ENCODE peak calls at places on chromosomes 1 and 21, in nine cellular contexts. B is GM06990; T is left lung; H is Peyer's patch; Y is neural progenitor cell; O is fibroblast of lung; K is CD4-positive, CD25-positive, alpha-beta regulatory T cell; M is heart left ventricle; G is aorta. W is an unnamed sample.

GRCh38 chr1:59879556-59879955 is 47.0 kb downstream of the CYP2J2 start:
- DNase-seq in G (no peak), K (peak; percentile 60), Y (peak; percentile 85), O (peak; percentile 58), T (no peak), B (peak; percentile 9), H (peak; percentile 75), M (peak; percentile 78), W (no peak)

GRCh38 chr1:173329747-173330146 is 122.6 kb upstream of the TNFSF4 start:
- DNase-seq in M (no peak), Y (no peak), T (no peak), O (peak; percentile 97), B (no peak), H (no peak), G (no peak), K (no peak), W (no peak)

GRCh38 chr1:47926461-47926999 is 70.7 kb downstream of the TRABD2B start:
- DNase-seq in O (no peak), G (no peak), B (no peak), K (no peak), Y (no peak), M (no peak), H (no peak), T (no peak), W (no peak)

GRCh38 chr1:201311356-201312011 is 28.2 kb downstream of the PKP1 start:
- DNase-seq in Y (no peak), H (no peak), T (peak; percentile 13), M (no peak), G (no peak), B (no peak), K (no peak), O (no peak), W (no peak)

GRCh38 chr1:43172532-43172972 is 422 bp downstream of the CFAP57 start:
- DNase-seq in T (peak; percentile 91), K (peak; percentile 87), B (peak; percentile 87), Y (peak; percentile 94), M (peak; percentile 85), G (peak; percentile 95), O (peak; percentile 83), H (peak; percentile 91), W (peak; percentile 79)

GRCh38 chr1:116076831-116077230 is 34.4 kb upstream of the MAB21L3 start:
- DNase-seq in H (no peak), G (no peak), M (no peak), Y (no peak), O (no peak), K (no peak), B (no peak), T (no peak), W (no peak)

GRCh38 chr1:194028002-194028401 is 841.6 kb upstream of the B3GALT2 start:
- DNase-seq in B (no peak), M (no peak), K (no peak), H (no peak), G (no peak), T (no peak), Y (no peak), O (no peak), W (no peak)

GRCh38 chr1:145961425-145962156 is 2.8 kb downstream of the ANKRD34A start:
- DNase-seq in K (peak; percentile 55), B (peak; percentile 36), H (peak; percentile 58), M (peak; percentile 62), T (peak; percentile 89), Y (peak; percentile 38), O (no peak), G (peak; percentile 84), W (no peak)

GRCh38 chr1:92960395-92961130 is 699 bp downstream of the DIPK1A start:
- DNase-seq in G (peak; percentile 78), M (peak; percentile 62), Y (peak; percentile 68), B (no peak), O (peak; percentile 78), K (peak; percentile 91), T (no peak), H (peak; percentile 60), W (peak; percentile 55)

GRCh38 chr21:45861156-45861870 is 120.3 kb upstream of the COL6A1 start:
- DNase-seq in M (no peak), Y (no peak), H (no peak), B (no peak), K (no peak), O (no peak), T (no peak), G (peak; percentile 61), W (no peak)

GRCh38 chr21:43201491-43201890 is 32.7 kb downstream of the CRYAA start:
- DNase-seq in Y (no peak), B (no peak), H (no peak), O (no peak), T (no peak), M (no peak), G (no peak), K (no peak), W (no peak)

GRCh38 chr1:169928438-169929209 is 34.9 kb upstream of the SCYL3 start:
- DNase-seq in M (no peak), T (no peak), O (peak; percentile 62), B (no peak), K (peak; percentile 65), Y (peak; percentile 54), G (no peak), H (no peak), W (no peak)

GRCh38 chr1:41638086-41639024 is 153.9 kb upstream of the EDN2 start:
- DNase-seq in O (no peak), H (no peak), T (no peak), Y (no peak), B (no peak), M (no peak), G (no peak), K (peak; percentile 70), W (no peak)

GRCh38 chr1:84260852-84261518 is 40.5 kb upstream of the SAMD13 start:
- DNase-seq in B (no peak), H (no peak), O (no peak), M (no peak), T (no peak), Y (no peak), G (no peak), K (no peak), W (no peak)

GRCh38 chr1:182791464-182792179 is 2.0 kb downstream of the NPL start:
- DNase-seq in H (no peak), B (no peak), T (no peak), G (no peak), Y (no peak), K (no peak), O (no peak), M (no peak), W (no peak)

GRCh38 chr1:182787002-182787324 is 2.6 kb upstream of the NPL start:
- DNase-seq in M (no peak), O (no peak), T (no peak), K (no peak), H (no peak), Y (no peak), B (no peak), G (no peak), W (no peak)

GRCh38 chr1:182784556-182785171 is 4.9 kb upstream of the NPL start:
- DNase-seq in K (peak; percentile 59), M (no peak), Y (peak; percentile 72), H (no peak), B (no peak), G (no peak), O (peak; percentile 37), T (no peak), W (no peak)

GRCh38 chr1:182786223-182787001 is 3.2 kb upstream of the NPL start:
- DNase-seq in K (peak; percentile 51), B (no peak), O (peak; percentile 60), H (peak; percentile 64), G (peak; percentile 87), M (peak; percentile 53), T (peak; percentile 75), Y (peak; percentile 82), W (peak; percentile 10)

GRCh38 chr1:182789138-182790076 is at the start of gene NPL:
- DNase-seq in B (peak; percentile 94), K (peak; percentile 93), M (peak; percentile 87), G (peak; percentile 95), O (peak; percentile 73), Y (peak; percentile 86), T (peak; percentile 98), H (peak; percentile 87), W (peak; percentile 79)
- H3K27me3 ChIP-seq in B (no peaks in the 10 kb centered on the region), K (no peaks in the 10 kb centered on the region), M (no peaks in the 10 kb centered on the region), G (no peaks in the 10 kb centered on the region), O (peaks cover 4% of the 10 kb centered on the region), Y (peaks cover 44% of the 10 kb centered on the region), T (no peaks in the 10 kb centered on the region), H (no peaks in the 10 kb centered on the region), W (no peaks in the 10 kb centered on the region)

GRCh38 chr1:214187933-214188332 is 93.0 kb upstream of the SMYD2 start:
- DNase-seq in O (no peak), T (no peak), K (no peak), H (no peak), B (no peak), G (no peak), M (no peak), Y (peak; percentile 24), W (no peak)
- H3K27me3 ChIP-seq in O (peaks cover 39% of the 10 kb centered on the region), T (peaks cover 37% of the 10 kb centered on the region), K (peaks cover 29% of the 10 kb centered on the region), H (no peaks in the 10 kb centered on the region), B (no peaks in the 10 kb centered on the region), G (no peaks in the 10 kb centered on the region), M (peaks cover 18% of the 10 kb centered on the region), Y (peaks cover 62% of the 10 kb centered on the region), W (peaks cover 2% of the 10 kb centered on the region)

GRCh38 chr1:10794724-10795304 is 1.6 kb downstream of the CASZ1 start:
- DNase-seq in G (no peak), H (no peak), M (peak; percentile 74), B (no peak), K (no peak), Y (peak; percentile 66), O (peak; percentile 11), T (no peak), W (no peak)
- H3K27me3 ChIP-seq in G (no peaks in the 10 kb centered on the region), H (no peaks in the 10 kb centered on the region), M (no peaks in the 10 kb centered on the region), B (no peaks in the 10 kb centered on the region), K (peaks cover 21% of the 10 kb centered on the region), Y (peaks cover 42% of the 10 kb centered on the region), O (peaks cover 38% of the 10 kb centered on the region), T (peaks cover 16% of the 10 kb centered on the region), W (peaks cover 36% of the 10 kb centered on the region)

DNA sequence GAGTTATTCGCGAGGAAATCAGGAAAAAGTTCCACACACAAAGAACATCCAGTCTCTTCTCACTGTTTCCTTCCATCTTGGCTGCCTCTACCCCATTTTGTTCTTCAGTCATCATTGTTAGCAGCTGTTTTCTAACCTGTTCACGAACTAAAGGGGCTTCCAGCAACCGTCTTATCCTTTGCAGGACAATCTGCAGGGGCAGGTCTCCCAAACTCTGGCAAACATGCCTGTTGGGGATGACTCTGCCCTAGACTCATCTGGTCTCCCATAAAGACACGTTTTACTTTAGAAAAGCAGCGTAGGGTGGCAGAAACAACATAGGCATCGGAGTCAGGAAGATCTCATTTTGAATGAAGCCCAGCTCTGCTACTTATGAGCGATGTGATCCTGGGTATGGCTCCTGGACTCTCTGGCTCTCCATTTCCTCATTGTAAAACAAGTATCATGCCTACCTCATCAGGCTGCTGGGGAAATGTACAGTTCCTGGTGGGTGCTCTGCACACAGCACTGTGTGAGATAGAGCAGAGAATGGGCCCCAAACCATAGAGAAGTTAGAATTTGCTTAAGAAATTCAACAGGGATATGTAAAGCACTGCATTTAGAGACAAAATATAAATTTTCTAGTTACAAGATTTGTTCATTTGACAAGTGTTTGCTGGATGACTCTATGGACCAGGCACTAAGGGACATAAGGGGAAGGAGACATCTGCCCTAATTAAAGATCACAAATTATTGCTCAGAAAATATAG is 59.7 kb downstream of the MEF2D start:
- DNase-seq in O (no peak), B (no peak), K (no peak), H (no peak), T (no peak), G (no peak), M (no peak), Y (no peak), W (no peak)
- H3K27me3 ChIP-seq in O (peaks cover 71% of the 10 kb centered on the region), B (peaks cover 9% of the 10 kb centered on the region), K (peaks cover 69% of the 10 kb centered on the region), H (no peaks in the 10 kb centered on the region), T (peaks cover 79% of the 10 kb centered on the region), G (no peaks in the 10 kb centered on the region), M (peaks cover 72% of the 10 kb centered on the region), Y (peaks cover 98% of the 10 kb centered on the region), W (peaks cover 64% of the 10 kb centered on the region)

GRCh38 chr1:158188618-158189017 is 7.9 kb downstream of the CD1D start:
- DNase-seq in T (no peak), Y (no peak), G (no peak), K (no peak), H (no peak), O (no peak), B (no peak), M (no peak), W (no peak)
- H3K27me3 ChIP-seq in T (peaks cover 7% of the 10 kb centered on the region), Y (peaks cover 47% of the 10 kb centered on the region), G (no peaks in the 10 kb centered on the region), K (peaks cover 6% of the 10 kb centered on the region), H (no peaks in the 10 kb centered on the region), O (peaks cover 2% of the 10 kb centered on the region), B (peaks cover 2% of the 10 kb centered on the region), M (no peaks in the 10 kb centered on the region), W (no peaks in the 10 kb centered on the region)

W was measured in effector memory CD4-positive, alpha-beta T cell.